ENCODE peak calls at places on chromosomes 11 and 22, in five cellular contexts. E, I, R, Y and X are unnamed samples.

GRCh38 chr11:108994887-108995286 is 330.0 kb downstream of the DDX10 start:
- DNase-seq in Y (no peak), R (no peak), E (no peak), I (peak), X (no peak)

GRCh38 chr22:25200967-25201366 is 1.3 kb downstream of the CRYBB3 start:
- DNase-seq in Y (no peak), R (no peak), I (no peak), E (no peak), X (no peak)

GRCh38 chr11:130720232-130720787 is 196.0 kb downstream of the SNX19 start:
- DNase-seq in I (no peak), E (no peak), Y (no peak), R (no peak), X (no peak)

GRCh38 chr11:123351375-123351774 is 78.7 kb upstream of the GRAMD1B start:
- DNase-seq in E (no peak), Y (peak), I (no peak), R (peak), X (no peak)

GRCh38 chr11:121460941-121461514 is 8.3 kb upstream of the SORL1-AS1 start:
- DNase-seq in E (no peak), I (no peak), Y (no peak), R (no peak), X (no peak)

GRCh38 chr11:78230161-78230877 is 41.6 kb downstream of the USP35 start:
- DNase-seq in Y (no peak), R (no peak), E (no peak), I (peak), X (no peak)

GRCh38 chr11:75342966-75343870 is 8.2 kb downstream of the ARRB1 start:
- DNase-seq in R (no peak), I (no peak), E (no peak), Y (no peak), X (no peak)

GRCh38 chr11:116598556-116598955 is 174.2 kb downstream of the BUD13 start:
- DNase-seq in R (no peak), E (no peak), I (no peak), Y (no peak), X (no peak)

GRCh38 chr22:44354288-44354687 is 41.5 kb upstream of the SHISAL1 start:
- DNase-seq in E (no peak), R (no peak), Y (no peak), I (no peak), X (no peak)

GRCh38 chr11:128884703-128885338 is 6.3 kb upstream of the KCNJ5 start:
- DNase-seq in R (no peak), E (no peak), I (peak), Y (peak), X (no peak)

GRCh38 chr22:37165940-37166674 is 16.4 kb upstream of the IL2RB start:
- DNase-seq in I (no peak), Y (no peak), R (no peak), E (no peak), X (no peak)

GRCh38 chr11:9831122-9831521 is 167.2 kb downstream of the SWAP70 start:
- DNase-seq in Y (no peak), I (no peak), R (no peak), E (no peak), X (no peak)

GRCh38 chr11:132220464-132220863 is 850.0 kb downstream of the NTM start:
- DNase-seq in I (no peak), Y (no peak), E (no peak), R (no peak), X (peak)

GRCh38 chr11:118241191-118242098 is 10.7 kb downstream of the MPZL3 start:
- DNase-seq in I (peak), E (no peak), Y (no peak), R (no peak), X (no peak)

GRCh38 chr11:61041755-61042518 is 60.4 kb upstream of the CD5 start:
- DNase-seq in E (no peak), Y (no peak), R (no peak), I (peak), X (no peak)

GRCh38 chr11:58530236-58530635 is 22.3 kb upstream of the OR5B21 start:
- DNase-seq in R (no peak), Y (no peak), E (no peak), I (no peak), X (no peak)

GRCh38 chr11:127675602-127676001 is 675.0 kb upstream of the KIRREL3 start:
- DNase-seq in E (no peak), I (peak), Y (no peak), R (no peak), X (no peak)

GRCh38 chr11:58125469-58125868 is at the start of gene OR9I1:
- DNase-seq in I (no peak), R (no peak), Y (no peak), E (no peak), X (no peak)

GRCh38 chr11:116422556-116422955 is 350.2 kb downstream of the BUD13 start:
- DNase-seq in E (no peak), Y (no peak), R (no peak), I (no peak), X (no peak)

GRCh38 chr22:32828150-32828549 is 26.6 kb downstream of the TIMP3 start:
- DNase-seq in R (no peak), E (no peak), Y (no peak), I (no peak), X (no peak)

GRCh38 chr22:46004105-46004866 is 27.3 kb upstream of the WNT7B start:
- DNase-seq in E (no peak), I (no peak), Y (no peak), R (no peak), X (no peak)

GRCh38 chr11:110134120-110134519 is 40.9 kb downstream of the ZC3H12C start:
- DNase-seq in E (no peak), R (no peak), Y (no peak), I (no peak), X (no peak)

GRCh38 chr22:21981874-21982273 is 713 bp downstream of the TOP3B start:
- DNase-seq in I (no peak), E (no peak), R (no peak), Y (no peak), X (no peak)

GRCh38 chr22:45587638-45588481 is 83.8 kb upstream of the ATXN10 start:
- DNase-seq in I (no peak), R (no peak), E (no peak), Y (no peak), X (no peak)

GRCh38 chr11:118059231-118059940 is 17.5 kb upstream of the TMPRSS4 start:
- DNase-seq in R (no peak), Y (no peak), E (no peak), I (no peak), X (no peak)

GRCh38 chr11:11186249-11186648 is 166.8 kb downstream of the CSNK2A3 start:
- DNase-seq in I (no peak), Y (no peak), R (no peak), E (no peak), X (peak)